ENCODE peak calls at places on chromosomes 13 and 19, in eight cellular contexts. T, O, A, D, W, I, E and V are unnamed samples.

GRCh38 chr13:114121496-114122466 is 10.6 kb downstream of the RASA3 start:
- DNase-seq in O (no peak), W (no peak), T (no peak), I (no peak), A (peak; percentile 21), E (no peak), D (no peak), V (peak; percentile 71)

GRCh38 chr13:33561627-33562026 is 256.3 kb upstream of the RFC3 start:
- DNase-seq in O (no peak), E (no peak), I (no peak), W (no peak), T (no peak), A (no peak), D (no peak), V (no peak)

GRCh38 chr19:42185281-42185680 is 32.2 kb downstream of the DEDD2 start:
- DNase-seq in T (no peak), I (no peak), E (no peak), W (no peak), D (no peak), A (no peak), O (no peak), V (no peak)

GRCh38 chr13:79593611-79594275 is 112.8 kb downstream of the NDFIP2 start:
- DNase-seq in T (no peak), E (no peak), D (peak; percentile 58), I (peak; percentile 76), O (no peak), A (no peak), W (no peak), V (no peak)

GRCh38 chr13:90956036-90956435 is 391.5 kb upstream of the MIR17HG start:
- DNase-seq in O (no peak), A (no peak), I (no peak), D (no peak), T (no peak), W (no peak), E (no peak), V (no peak)

GRCh38 chr13:101661839-101662238 is 209.4 kb downstream of the ITGBL1 start:
- DNase-seq in E (no peak), T (no peak), D (no peak), W (no peak), O (no peak), I (no peak), A (no peak), V (peak; percentile 8)

GRCh38 chr13:55000043-55000442 is 1971.4 kb downstream of the OLFM4 start:
- DNase-seq in A (no peak), D (no peak), T (no peak), E (no peak), W (no peak), I (no peak), O (no peak), V (no peak)

GRCh38 chr13:71320452-71320851 is 546.6 kb downstream of the DACH1 start:
- DNase-seq in I (peak; percentile 6), D (peak; percentile 28), E (no peak), T (no peak), A (no peak), O (no peak), W (peak; percentile 16), V (peak; percentile 34)

GRCh38 chr19:3285647-3286176 is 61.3 kb downstream of the CELF5 start:
- DNase-seq in D (no peak), E (no peak), O (peak; percentile 62), W (no peak), A (peak; percentile 72), I (no peak), T (no peak), V (no peak)

GRCh38 chr13:113320226-113320875 is 23.3 kb downstream of the LAMP1 start:
- DNase-seq in I (no peak), O (no peak), E (no peak), D (no peak), T (no peak), W (no peak), A (no peak), V (no peak)

GRCh38 chr19:17405250-17406038 is at the start of gene BST2:
- DNase-seq in O (no peak), W (no peak), A (peak; percentile 63), I (peak; percentile 42), T (no peak), D (peak; percentile 95), E (peak; percentile 43), V (peak; percentile 53)

GRCh38 chr13:50152224-50152623 is 137.0 kb downstream of the KCNRG start:
- DNase-seq in O (no peak), E (no peak), T (no peak), W (no peak), A (no peak), D (no peak), I (peak; percentile 15), V (no peak)

GRCh38 chr19:56066152-56067023 is 54.7 kb downstream of the ZNF787 start:
- DNase-seq in I (peak; percentile 27), W (peak; percentile 86), A (peak; percentile 62), O (peak; percentile 46), D (peak; percentile 59), T (no peak), E (peak; percentile 63), V (peak; percentile 77)

GRCh38 chr13:97344250-97345175 is 89.5 kb upstream of the RAP2A start:
- DNase-seq in W (peak; percentile 53), T (peak; percentile 13), I (peak; percentile 63), D (peak; percentile 83), A (peak; percentile 24), O (no peak), E (peak; percentile 39), V (peak; percentile 70)

GRCh38 chr19:3533563-3534216 is 5.3 kb upstream of the TEKTIP1 start:
- DNase-seq in I (no peak), E (no peak), A (no peak), W (no peak), T (no peak), O (no peak), D (no peak), V (no peak)

GRCh38 chr13:46492946-46493345 is 60.0 kb upstream of the LRCH1 start:
- DNase-seq in T (peak; percentile 10), O (no peak), W (no peak), D (peak; percentile 55), I (peak; percentile 64), A (no peak), E (no peak), V (peak; percentile 63)